ENCODE peak calls at places on chromosomes 7 and 10, in eight cellular contexts. Z is endothelial cell; S is fibroblast of the aortic adventitia; J is epithelial cell of esophagus; T is A549; L is AG09309; R is heart left ventricle; K is CD4-positive, alpha-beta T cell. V is an unnamed sample.
A peak's percentile ranks its signal among the peaks of the same experiment; 100 is the strongest.

GRCh38 chr10:100632027-100632426 is 96.3 kb downstream of the HIF1AN start:
- DNase-seq in Z (no peak), S (no peak), J (no peak), T (no peak), L (no peak), R (no peak), K (no peak), V (no peak)

GRCh38 chr7:17142831-17143541 is 155.5 kb upstream of the AHR start:
- DNase-seq in Z (no peak), S (peak; percentile 35), J (peak; percentile 49), T (no peak), L (no peak), R (no peak), K (no peak), V (peak; percentile 29)

GRCh38 chr10:42887734-42888503 is 105.3 kb downstream of the BMS1 start:
- DNase-seq in Z (no peak), S (no peak), J (no peak), T (no peak), L (no peak), R (no peak), K (no peak), V (no peak)

GRCh38 chr7:31603076-31603475 is 83.9 kb upstream of the PPP1R17 start:
- DNase-seq in Z (no peak), S (no peak), J (peak; percentile 33), T (no peak), L (no peak), R (no peak), K (no peak), V (no peak)

GRCh38 chr10:32854435-32854834 is 103.6 kb downstream of the ITGB1 start:
- DNase-seq in Z (no peak), S (no peak), J (no peak), T (no peak), L (no peak), R (no peak), K (no peak), V (no peak)

GRCh38 chr10:80453715-80454525 is at the start of gene TSPAN14:
- DNase-seq in Z (peak; percentile 81), S (peak; percentile 79), J (peak; percentile 77), T (peak; percentile 72), L (no peak), R (peak; percentile 93), K (peak; percentile 81), V (peak; percentile 86)

GRCh38 chr10:44703241-44704155 is 207.6 kb upstream of the TMEM72 start:
- DNase-seq in Z (no peak), S (peak; percentile 93), J (peak; percentile 17), T (no peak), L (no peak), R (no peak), K (no peak), V (peak; percentile 91)

GRCh38 chr7:91656486-91657237 is 223.8 kb downstream of the MTERF1 start:
- DNase-seq in Z (no peak), S (peak; percentile 95), J (no peak), T (no peak), L (peak; percentile 80), R (no peak), K (no peak), V (peak; percentile 82)

GRCh38 chr10:62268399-62269076 is at the start of gene RTKN2:
- DNase-seq in Z (peak; percentile 95), S (peak; percentile 73), J (peak; percentile 82), T (peak; percentile 55), L (peak; percentile 31), R (peak; percentile 84), K (peak; percentile 65), V (peak; percentile 73)

GRCh38 chr7:37259381-37259821 is 189.3 kb downstream of the ELMO1 start:
- DNase-seq in Z (no peak), S (no peak), J (no peak), T (no peak), L (no peak), R (no peak), K (no peak), V (no peak)

GRCh38 chr10:77850620-77851231 is 75.8 kb downstream of the DLG5 start:
- DNase-seq in Z (no peak), S (no peak), J (no peak), T (no peak), L (no peak), R (no peak), K (no peak), V (no peak)

GRCh38 chr7:70571403-70571911 is 560.5 kb upstream of the GALNT17 start:
- DNase-seq in Z (no peak), S (peak; percentile 18), J (peak; percentile 83), T (peak; percentile 36), L (peak; percentile 11), R (no peak), K (no peak), V (no peak)

GRCh38 chr10:126846959-126847358 is 58.3 kb upstream of the DOCK1 start:
- DNase-seq in Z (no peak), S (no peak), J (no peak), T (no peak), L (no peak), R (no peak), K (no peak), V (no peak)
- TF ChIP-seq CTCF in Z (no peak), S (no peak), J (no peak), T (no peak), L (no peak), R (no peak), K (no peak), V (no peak)

GRCh38 chr10:118564652-118565051 is 30.8 kb downstream of the PRLHR start:
- DNase-seq in Z (peak; percentile 43), S (no peak), J (peak; percentile 56), T (peak; percentile 35), L (no peak), R (no peak), K (no peak), V (peak; percentile 35)
- TF ChIP-seq CTCF in Z (no peak), S (peak; percentile 26), J (peak; percentile 58), T (peak; percentile 16), L (peak; percentile 27), R (no peak), K (no peak), V (peak; percentile 30)

GRCh38 chr7:90266808-90267207 is 21.8 kb downstream of the CFAP69 start:
- DNase-seq in Z (no peak), S (peak; percentile 97), J (no peak), T (no peak), L (no peak), R (no peak), K (no peak), V (peak; percentile 96)

GRCh38 chr7:90261441-90261840 is 16.5 kb downstream of the CFAP69 start:
- DNase-seq in Z (no peak), S (no peak), J (no peak), T (no peak), L (no peak), R (no peak), K (no peak), V (no peak)

GRCh38 chr7:90267263-90267858 is 22.4 kb downstream of the CFAP69 start:
- DNase-seq in Z (no peak), S (peak; percentile 22), J (no peak), T (no peak), L (no peak), R (no peak), K (no peak), V (no peak)

GRCh38 chr7:90256778-90257177 is 11.8 kb downstream of the CFAP69 start:
- DNase-seq in Z (no peak), S (peak; percentile 12), J (no peak), T (no peak), L (no peak), R (no peak), K (no peak), V (no peak)

GRCh38 chr7:90262438-90262837 is 17.5 kb downstream of the CFAP69 start:
- DNase-seq in Z (no peak), S (peak; percentile 74), J (peak; percentile 51), T (peak; percentile 37), L (no peak), R (no peak), K (no peak), V (peak; percentile 70)
- TF ChIP-seq CTCF in Z (peak; percentile 43), S (peak; percentile 54), J (peak; percentile 51), T (peak; percentile 76), L (peak; percentile 40), R (peak; percentile 29), K (peak; percentile 43), V (peak; percentile 52)

GRCh38 chr7:50142421-50143113 is 49.5 kb upstream of the ZPBP start:
- DNase-seq in Z (no peak), S (peak; percentile 60), J (peak; percentile 37), T (no peak), L (peak; percentile 10), R (no peak), K (no peak), V (peak; percentile 59)
- TF ChIP-seq CTCF in Z (peak; percentile 92), S (peak; percentile 71), J (peak; percentile 66), T (peak; percentile 69), L (peak; percentile 53), R (peak; percentile 74), K (peak; percentile 83), V (peak; percentile 72)

GRCh38 chr10:89966211-89966610 is 264.8 kb downstream of the KIF20B start:
- DNase-seq in Z (no peak), S (no peak), J (no peak), T (no peak), L (no peak), R (no peak), K (no peak), V (no peak)
- TF ChIP-seq CTCF in Z (no peak), S (no peak), J (no peak), T (no peak), L (no peak), R (no peak), K (no peak), V (no peak)

DNA sequence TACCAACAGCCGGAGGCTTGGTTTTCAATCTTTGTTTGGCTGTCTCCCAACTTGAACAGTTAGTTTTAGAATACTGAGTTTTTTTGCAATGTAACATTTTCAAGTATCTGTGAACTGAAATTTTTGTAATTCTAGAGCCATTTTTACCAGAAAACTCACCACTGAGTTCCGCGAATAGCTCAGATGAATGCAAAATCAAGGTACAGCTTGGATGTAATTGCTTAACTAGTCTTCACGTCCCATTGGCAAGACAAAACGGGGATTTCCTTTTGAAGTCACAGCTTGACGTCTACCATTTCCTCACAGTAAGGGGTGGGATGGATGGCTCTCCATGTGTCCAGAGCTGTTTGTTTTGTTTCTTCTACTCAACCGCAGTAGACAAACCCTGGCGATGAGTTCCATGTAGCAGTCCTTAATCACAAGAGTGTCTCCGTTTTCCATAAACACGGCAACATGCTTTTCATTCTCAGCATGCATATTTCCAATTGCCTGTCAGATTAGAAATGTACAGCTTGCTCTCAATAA is 55.8 kb upstream of the FGFR2 start:
- DNase-seq in Z (no peak), S (no peak), J (no peak), T (no peak), L (no peak), R (no peak), K (no peak), V (no peak)
- TF ChIP-seq CTCF in Z (no peak), S (no peak), J (no peak), T (no peak), L (no peak), R (no peak), K (no peak), V (no peak)

V was measured in fibroblast of pulmonary artery.